ENCODE peak calls at places on chromosome 13, in four cellular contexts. A is pancreas, G is heart right ventricle, W is colonic mucosa. I is an unnamed sample. For H3K9me3, the result is how much of the 10 kb centered on the place peaks cover.

GRCh38 chr13:50230365-50230978 is 215.2 kb downstream of the KCNRG start:
- DNase-seq in A (no peak), G (no peak), W (no peak), I (no peak)

GRCh38 chr13:44273991-44274810 is 99.4 kb upstream of the SERP2 start:
- DNase-seq in A (no peak), G (no peak), W (no peak), I (no peak)

GRCh38 chr13:91078093-91078679 is 269.3 kb upstream of the MIR17HG start:
- DNase-seq in A (no peak), G (no peak), W (no peak), I (no peak)

GRCh38 chr13:49419292-49419691 is 24.6 kb downstream of the CAB39L start:
- DNase-seq in A (no peak), G (no peak), W (no peak), I (no peak)

GRCh38 chr13:34926513-34926912 is 15.6 kb upstream of the NBEA start:
- DNase-seq in A (no peak), G (no peak), W (no peak), I (no peak)

GRCh38 chr13:86986448-86986847 is 684.7 kb upstream of the SLITRK5 start:
- DNase-seq in A (no peak), G (no peak), W (no peak), I (no peak)

GRCh38 chr13:76610819-76611415 is 275.3 kb downstream of the KCTD12 start:
- DNase-seq in A (no peak), G (no peak), W (no peak), I (no peak)

GRCh38 chr13:34833562-34834182 is 108.4 kb upstream of the NBEA start:
- DNase-seq in A (no peak), G (no peak), W (no peak), I (no peak)

GRCh38 chr13:52850396-52851152 is 2.1 kb upstream of the PCDH8 start:
- DNase-seq in A (peak), G (peak), W (peak), I (peak)

GRCh38 chr13:66513728-66514127 is 716.4 kb downstream of the PCDH9 start:
- DNase-seq in A (no peak), G (no peak), W (no peak), I (no peak)

DNA sequence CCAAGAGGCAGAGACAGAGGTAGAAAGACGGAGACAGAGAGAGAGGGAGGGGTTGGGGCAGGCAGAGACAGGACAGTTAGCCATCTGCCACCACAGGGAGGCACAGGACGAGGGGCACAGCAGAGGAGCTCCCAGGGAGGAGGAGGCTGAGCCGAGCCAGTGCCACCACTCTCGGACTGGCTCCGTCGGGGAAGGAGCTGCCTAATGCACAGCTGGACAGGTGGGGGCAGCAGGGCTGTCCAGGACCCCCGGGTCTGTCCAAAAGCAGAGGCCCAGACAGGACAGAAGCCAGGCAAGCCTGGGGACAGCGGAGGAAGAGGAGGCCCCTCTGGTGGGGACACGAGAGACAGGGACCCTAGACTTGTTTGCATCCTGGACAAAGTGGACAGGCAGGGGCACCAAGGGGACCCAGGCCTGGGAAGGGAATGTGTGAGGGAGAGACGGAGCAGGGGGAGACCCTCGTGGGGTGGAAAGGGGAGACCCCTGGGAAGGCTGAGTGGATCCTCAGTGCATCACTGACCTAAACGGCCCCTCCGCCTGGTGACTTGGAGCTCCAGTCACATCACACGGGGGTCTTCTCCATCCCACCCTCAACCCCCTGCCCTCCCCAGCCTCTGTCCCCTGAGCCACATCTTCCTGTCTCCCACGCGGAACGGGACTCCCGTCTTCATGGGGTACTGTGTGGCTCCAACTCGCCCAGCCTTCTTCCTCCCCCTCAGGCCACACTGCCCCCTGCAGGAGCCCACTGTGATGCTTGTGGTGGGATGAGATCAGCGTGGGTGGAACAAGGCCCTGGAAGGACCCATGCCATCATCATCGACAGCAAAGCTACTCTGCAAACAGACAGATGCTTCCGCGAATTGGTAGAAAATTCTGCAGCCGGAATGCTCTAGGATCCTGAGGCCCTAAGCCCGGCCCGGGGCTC is 889 bp downstream of the F10 start:
- DNase-seq in A (no peak), G (no peak), W (no peak), I (no peak)
- H3K4me3 ChIP-seq in A (no peak), G (peak), W (no peak), I (no peak)

GRCh38 chr13:27796544-27797227 is 4.4 kb downstream of the GSX1 start:
- DNase-seq in A (no peak), G (no peak), W (no peak), I (no peak)
- H3K9me3 ChIP-seq in A (under half), G (under half), W (under half), I (under half)

GRCh38 chr13:45879666-45880065 is 28.1 kb upstream of the SIAH3 start:
- DNase-seq in A (no peak), G (peak), W (no peak), I (peak)
- TF ChIP-seq CTCF in A (no peak), G (peak), W (no peak), I (peak)

DNA sequence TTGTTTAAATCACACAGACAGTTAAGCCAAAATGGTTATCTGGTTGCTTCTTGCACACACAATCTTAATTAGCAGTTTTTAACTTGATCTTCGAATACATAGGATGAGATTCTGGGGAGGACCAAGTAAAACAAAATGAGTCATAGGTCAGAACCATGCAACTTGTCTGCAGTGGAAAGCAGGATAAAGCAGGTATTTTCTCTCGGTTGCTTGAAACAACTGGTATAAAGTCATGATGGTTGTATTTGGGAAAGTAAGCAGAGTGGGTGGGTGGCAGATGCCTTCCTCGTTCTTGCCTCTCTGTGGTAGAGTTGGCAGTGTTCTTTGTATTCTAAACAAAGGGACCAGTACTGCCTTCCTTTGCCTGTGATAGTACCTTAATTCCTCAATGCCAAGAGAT is 167.0 kb downstream of the COG6 start:
- DNase-seq in A (no peak), G (no peak), W (no peak), I (no peak)
- H3K4me3 ChIP-seq in A (no peak), G (no peak), W (no peak), I (no peak)

GRCh38 chr13:105338044-105338443 is 1197.4 kb downstream of the EFNB2 start:
- DNase-seq in A (no peak), G (no peak), W (no peak), I (no peak)

GRCh38 chr13:105329359-105329758 is 1206.1 kb downstream of the EFNB2 start:
- DNase-seq in A (no peak), G (no peak), W (no peak), I (no peak)

GRCh38 chr13:105334211-105334610 is 1201.3 kb downstream of the EFNB2 start:
- DNase-seq in A (no peak), G (no peak), W (no peak), I (no peak)

GRCh38 chr13:105336706-105337582 is 1198.5 kb downstream of the EFNB2 start:
- DNase-seq in A (no peak), G (no peak), W (no peak), I (no peak)

DNA sequence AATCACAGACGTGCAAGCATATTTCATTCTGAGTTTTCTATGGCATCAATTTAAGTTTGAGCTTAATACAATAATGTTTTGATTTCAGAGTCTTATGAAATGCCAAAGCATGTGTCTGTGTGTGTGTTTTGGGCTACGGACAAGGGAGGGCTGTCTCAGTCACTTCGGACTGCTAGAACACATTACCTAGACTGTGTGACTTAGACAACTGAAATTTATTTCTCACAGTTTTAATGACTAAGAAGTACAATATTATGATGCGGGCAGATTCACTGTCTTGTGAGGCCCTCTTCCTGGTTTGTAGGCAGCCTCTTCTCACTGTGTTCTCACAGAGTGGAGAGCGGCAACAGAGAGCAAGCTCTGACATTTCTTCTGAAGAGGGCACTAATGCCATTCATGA is 1202.0 kb downstream of the EFNB2 start:
- DNase-seq in A (no peak), G (no peak), W (no peak), I (no peak)
- H3K9me3 ChIP-seq in A (under half), G (under half), W (under half), I (under half)

GRCh38 chr13:41061075-41061913 is at the start of gene WBP4:
- DNase-seq in A (peak), G (peak), W (peak), I (peak)

GRCh38 chr13:41059466-41059865 is 1.8 kb upstream of the WBP4 start:
- DNase-seq in A (no peak), G (no peak), W (no peak), I (no peak)

GRCh38 chr13:41058229-41059070 is 2.9 kb upstream of the WBP4 start:
- DNase-seq in A (no peak), G (no peak), W (no peak), I (peak)

GRCh38 chr13:41060723-41061074 is 610 bp upstream of the WBP4 start:
- DNase-seq in A (peak), G (peak), W (peak), I (peak)

DNA sequence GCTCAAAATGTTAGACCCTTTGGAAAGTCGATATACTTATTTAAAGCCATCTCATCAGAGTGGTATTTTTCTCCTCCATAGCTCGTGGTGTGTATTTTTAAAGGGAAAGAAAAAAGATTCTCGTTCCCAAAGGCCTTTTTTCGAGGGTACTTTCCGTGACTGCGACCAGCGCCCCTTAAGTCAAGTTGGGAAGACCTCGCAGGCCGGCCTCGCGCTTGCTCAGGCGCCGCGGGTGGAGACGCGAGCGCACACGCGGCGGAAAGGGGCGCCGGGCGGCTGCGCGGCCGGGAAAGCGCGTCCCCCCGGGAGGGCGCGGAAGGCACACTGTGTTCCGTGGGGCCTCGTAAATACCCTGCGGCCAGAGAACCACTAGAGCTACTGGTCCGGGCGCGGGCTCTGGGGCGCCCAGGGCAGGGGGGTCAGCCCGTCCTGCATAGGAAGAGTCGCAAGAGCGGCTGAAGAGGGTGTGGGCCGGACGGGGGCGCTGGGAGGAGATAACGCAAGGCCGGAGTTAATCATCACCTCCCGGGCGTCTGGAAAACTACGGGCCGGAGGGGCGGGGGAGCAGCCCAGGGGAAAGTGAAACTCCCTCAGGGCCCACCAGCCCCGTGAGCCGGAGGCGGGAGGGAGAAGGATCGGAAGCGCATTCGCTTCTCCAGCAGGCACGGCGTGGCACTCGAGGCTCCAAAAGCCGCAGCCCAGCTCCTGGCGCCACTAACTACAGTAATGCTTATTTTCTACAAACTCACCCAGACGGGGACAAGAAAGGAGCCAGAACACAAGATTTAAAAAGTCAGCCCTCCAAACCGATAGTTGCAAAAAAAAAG is 1.2 kb upstream of the WBP4 start:
- DNase-seq in A (peak), G (peak), W (peak), I (peak)
- TF ChIP-seq CTCF in A (no peak), G (no peak), W (no peak), I (peak)

DNA sequence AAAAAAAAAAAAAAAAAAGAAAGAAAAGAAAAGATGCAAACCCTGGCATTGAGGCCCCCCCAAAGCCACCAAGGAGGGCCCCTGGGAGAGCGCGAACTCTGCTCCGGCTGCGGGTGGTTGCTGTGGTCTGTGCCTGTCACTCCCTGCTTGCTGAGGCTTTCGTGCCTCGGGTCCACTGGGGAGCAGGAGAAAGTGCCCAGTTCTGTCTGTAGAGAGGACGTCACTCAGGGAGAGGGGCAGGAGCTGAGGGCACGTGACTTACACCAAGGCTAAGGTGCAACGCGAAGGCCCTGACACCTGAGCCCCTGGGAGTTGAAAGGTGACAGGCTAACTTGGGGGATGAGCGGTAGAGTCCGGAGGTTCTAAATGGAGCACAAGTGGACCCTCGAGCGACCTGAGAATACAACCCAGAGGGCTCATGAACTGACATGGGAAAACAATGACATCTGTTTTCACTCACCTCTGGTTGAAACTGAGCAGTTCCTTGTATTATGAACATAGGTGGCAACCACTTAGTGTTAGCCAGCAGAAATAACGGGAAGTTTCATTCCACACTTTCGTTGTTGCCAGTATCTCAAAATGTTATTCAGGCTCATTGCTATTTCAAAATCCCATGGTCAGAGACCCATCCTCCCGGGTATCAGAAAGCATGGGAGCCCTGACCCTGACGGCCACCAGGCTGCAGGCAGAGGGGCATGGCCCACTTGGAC is 69.2 kb upstream of the TM9SF2 start:
- DNase-seq in A (no peak), G (no peak), W (no peak), I (no peak)
- H3K4me3 ChIP-seq in A (peak), G (peak), W (no peak), I (no peak)

DNA sequence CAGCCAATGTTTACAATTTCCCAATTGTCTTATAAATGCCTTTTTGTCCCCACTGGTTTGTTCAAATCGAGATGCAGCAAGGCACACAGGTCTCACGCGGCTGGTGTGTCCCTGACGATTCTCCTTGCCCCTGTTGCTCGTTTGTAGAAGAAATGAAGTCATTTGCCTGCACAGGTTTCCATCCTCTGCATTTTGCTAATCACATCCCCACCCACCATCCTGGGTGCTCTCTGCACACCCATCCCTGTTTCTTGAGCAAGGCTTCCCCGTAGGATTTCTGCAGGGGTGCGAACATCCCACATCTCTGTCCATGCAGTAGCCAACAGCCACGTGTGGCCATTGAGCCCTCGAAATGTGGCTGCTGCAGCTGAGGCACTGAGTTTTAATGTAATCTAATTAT is 59.8 kb upstream of the SOX1 start:
- DNase-seq in A (no peak), G (no peak), W (no peak), I (no peak)
- H3K9me3 ChIP-seq in A (under half), G (under half), W (under half), I (under half)

DNA sequence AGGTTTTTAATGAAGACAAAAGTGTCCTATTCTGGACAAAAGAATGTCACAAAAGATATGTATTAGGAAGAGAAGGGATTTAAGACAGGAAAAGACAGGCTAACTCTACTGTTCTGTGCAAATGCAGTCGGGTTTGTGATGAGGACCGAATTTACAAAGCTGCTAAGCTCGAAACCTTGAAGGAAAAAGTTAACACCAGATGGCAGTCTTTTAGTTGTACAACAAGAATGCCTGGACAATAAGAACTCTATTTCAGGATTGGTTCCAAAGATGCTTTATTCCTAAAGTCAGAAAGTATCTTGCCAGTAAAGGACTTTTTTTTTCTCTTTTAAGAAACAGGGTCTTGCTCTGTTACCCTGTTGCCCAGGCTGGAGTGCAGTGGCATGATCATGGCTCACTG is 51.1 kb downstream of the HS6ST3 start:
- DNase-seq in A (no peak), G (no peak), W (no peak), I (no peak)
- TF ChIP-seq CTCF in A (no peak), G (no peak), W (no peak), I (no peak)